ENCODE peak calls at places on chromosomes 11 and 22, in nine cellular contexts. One of them, this sample, is unnamed. For H3K4me1, the result is how much of the 10 kb centered on the place peaks cover.

GRCh38 chr22:20079745-20080444 is at the start of gene DGCR8:
- DNase-seq in GM23248: peak
- DNase-seq in MM.1S: peak
- DNase-seq in PC-3: peak
- DNase-seq in SK-N-SH: peak
- DNase-seq in HCT116: peak
- DNase-seq in OCI-LY7: peak
- DNase-seq in neural progenitor cell: peak
- DNase-seq in GM23338: peak
- DNase-seq in this sample: peak

GRCh38 chr22:44885806-44886360 is 123.9 kb downstream of the PHF21B start:
- DNase-seq in OCI-LY7: no peak
- DNase-seq in MM.1S: no peak
- DNase-seq in SK-N-SH: no peak
- DNase-seq in GM23338: no peak
- DNase-seq in HCT116: no peak
- DNase-seq in neural progenitor cell: no peak
- DNase-seq in GM23248: no peak
- DNase-seq in PC-3: no peak
- DNase-seq in this sample: no peak

GRCh38 chr11:66119348-66120133 is 49.5 kb downstream of the PACS1 start:
- DNase-seq in GM23248: peak
- DNase-seq in PC-3: peak
- DNase-seq in GM23338: peak
- DNase-seq in SK-N-SH: peak
- DNase-seq in MM.1S: no peak
- DNase-seq in HCT116: peak
- DNase-seq in neural progenitor cell: peak
- DNase-seq in OCI-LY7: no peak
- DNase-seq in this sample: peak

GRCh38 chr22:40053460-40053859 is 58.7 kb downstream of the FAM83F start:
- DNase-seq in GM23248: no peak
- DNase-seq in PC-3: no peak
- DNase-seq in GM23338: no peak
- DNase-seq in neural progenitor cell: no peak
- DNase-seq in SK-N-SH: no peak
- DNase-seq in OCI-LY7: no peak
- DNase-seq in HCT116: no peak
- DNase-seq in MM.1S: no peak
- DNase-seq in this sample: no peak

GRCh38 chr11:114147389-114148382 is 88.2 kb downstream of the ZBTB16 start:
- DNase-seq in GM23248: peak
- DNase-seq in HCT116: no peak
- DNase-seq in MM.1S: no peak
- DNase-seq in OCI-LY7: no peak
- DNase-seq in GM23338: no peak
- DNase-seq in neural progenitor cell: peak
- DNase-seq in PC-3: no peak
- DNase-seq in SK-N-SH: no peak
- DNase-seq in this sample: no peak

GRCh38 chr22:39174498-39175120 is 22.1 kb upstream of the CBX7 start:
- DNase-seq in SK-N-SH: peak
- DNase-seq in PC-3: peak
- DNase-seq in neural progenitor cell: peak
- DNase-seq in HCT116: peak
- DNase-seq in GM23248: peak
- DNase-seq in MM.1S: no peak
- DNase-seq in GM23338: peak
- DNase-seq in OCI-LY7: peak
- DNase-seq in this sample: peak

GRCh38 chr11:1384206-1384965 is 5.3 kb upstream of the BRSK2 start:
- DNase-seq in HCT116: no peak
- DNase-seq in SK-N-SH: no peak
- DNase-seq in MM.1S: no peak
- DNase-seq in neural progenitor cell: no peak
- DNase-seq in GM23248: peak
- DNase-seq in GM23338: no peak
- DNase-seq in PC-3: no peak
- DNase-seq in OCI-LY7: no peak
- DNase-seq in this sample: no peak

GRCh38 chr11:70540196-70540595 is 141.9 kb downstream of the CTTN start:
- DNase-seq in GM23248: no peak
- DNase-seq in neural progenitor cell: no peak
- DNase-seq in OCI-LY7: no peak
- DNase-seq in SK-N-SH: no peak
- DNase-seq in HCT116: no peak
- DNase-seq in MM.1S: no peak
- DNase-seq in PC-3: no peak
- DNase-seq in GM23338: no peak
- DNase-seq in this sample: no peak

GRCh38 chr11:112499153-112499907 is 238.7 kb upstream of the PLET1 start:
- DNase-seq in OCI-LY7: no peak
- DNase-seq in MM.1S: no peak
- DNase-seq in GM23248: no peak
- DNase-seq in PC-3: no peak
- DNase-seq in neural progenitor cell: peak
- DNase-seq in HCT116: no peak
- DNase-seq in GM23338: peak
- DNase-seq in SK-N-SH: no peak
- DNase-seq in this sample: no peak

GRCh38 chr11:20208622-20209090 is 48.4 kb upstream of the DBX1 start:
- DNase-seq in SK-N-SH: no peak
- DNase-seq in MM.1S: no peak
- DNase-seq in neural progenitor cell: peak
- DNase-seq in GM23248: no peak
- DNase-seq in PC-3: no peak
- DNase-seq in HCT116: no peak
- DNase-seq in GM23338: peak
- DNase-seq in OCI-LY7: no peak
- DNase-seq in this sample: no peak

GRCh38 chr11:119337581-119338317 is 2.9 kb downstream of the C1QTNF5 start:
- DNase-seq in PC-3: no peak
- DNase-seq in GM23338: peak
- DNase-seq in MM.1S: no peak
- DNase-seq in OCI-LY7: no peak
- DNase-seq in HCT116: no peak
- DNase-seq in SK-N-SH: peak
- DNase-seq in neural progenitor cell: peak
- DNase-seq in GM23248: peak
- DNase-seq in this sample: peak

GRCh38 chr11:44766112-44766971 is 39.6 kb downstream of the TSPAN18 start:
- DNase-seq in neural progenitor cell: no peak
- DNase-seq in HCT116: no peak
- DNase-seq in MM.1S: no peak
- DNase-seq in SK-N-SH: peak
- DNase-seq in OCI-LY7: no peak
- DNase-seq in PC-3: no peak
- DNase-seq in GM23338: peak
- DNase-seq in GM23248: peak
- DNase-seq in this sample: peak

GRCh38 chr22:37095113-37095512 is 14.4 kb downstream of the TMPRSS6 start:
- DNase-seq in GM23338: no peak
- DNase-seq in HCT116: no peak
- DNase-seq in MM.1S: no peak
- DNase-seq in GM23248: no peak
- DNase-seq in SK-N-SH: no peak
- DNase-seq in OCI-LY7: no peak
- DNase-seq in PC-3: no peak
- DNase-seq in neural progenitor cell: no peak
- DNase-seq in this sample: no peak

DNA sequence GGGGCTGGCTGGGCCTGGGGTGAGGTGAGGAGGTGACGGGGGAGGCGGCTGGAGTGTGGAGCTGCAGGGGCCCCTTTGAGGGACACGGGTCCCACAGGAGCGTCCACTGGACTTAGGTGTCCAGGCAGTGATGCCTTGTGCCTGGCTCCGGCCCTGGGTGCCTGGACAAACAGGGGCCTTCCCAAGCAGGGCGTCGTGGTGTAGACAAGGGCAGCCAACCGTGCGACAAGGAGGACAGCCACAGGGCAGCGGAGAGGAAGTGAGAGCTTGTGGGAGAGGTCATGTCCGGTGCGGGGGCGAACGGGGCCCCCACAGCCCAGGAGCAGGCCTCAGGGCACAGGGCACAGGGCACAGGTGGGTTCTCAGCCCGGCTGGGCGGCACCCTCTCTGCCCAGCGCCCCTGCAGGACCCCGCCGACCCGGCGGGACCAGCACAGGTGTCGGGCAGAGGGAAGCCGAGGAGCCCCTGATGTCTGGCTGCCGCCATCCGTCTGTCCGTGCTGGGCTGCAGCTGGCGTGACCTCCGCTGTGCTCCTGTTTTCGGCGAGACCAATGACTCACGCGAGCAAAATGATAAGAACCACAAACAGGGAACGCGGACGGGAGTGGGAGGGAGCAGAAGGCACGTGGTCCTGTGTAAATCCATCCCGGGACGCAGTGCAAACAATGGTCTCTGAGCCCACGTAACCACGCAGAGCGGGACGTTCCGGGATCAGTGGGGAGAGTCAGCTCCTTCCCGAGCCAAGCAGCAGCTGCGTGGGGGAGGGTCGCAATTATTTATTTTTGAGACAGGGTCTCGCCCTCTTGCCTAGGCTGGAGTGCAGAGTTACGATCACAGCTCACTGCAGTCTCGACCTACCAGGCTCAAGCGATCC is 49.1 kb upstream of the A4GALT start:
- DNase-seq in PC-3: no peak
- DNase-seq in MM.1S: no peak
- DNase-seq in SK-N-SH: no peak
- DNase-seq in HCT116: no peak
- DNase-seq in GM23338: no peak
- DNase-seq in GM23248: peak
- DNase-seq in OCI-LY7: peak
- DNase-seq in neural progenitor cell: peak
- DNase-seq in this sample: peak
- H3K4me2 ChIP-seq in PC-3: no peak
- H3K4me2 ChIP-seq in MM.1S: peak
- H3K4me2 ChIP-seq in SK-N-SH: no peak
- H3K4me2 ChIP-seq in HCT116: peak
- H3K4me2 ChIP-seq in GM23338: no peak
- H3K4me2 ChIP-seq in GM23248: no peak
- H3K4me2 ChIP-seq in OCI-LY7: peak
- H3K4me2 ChIP-seq in neural progenitor cell: no peak
- H3K4me2 ChIP-seq in this sample: peak

DNA sequence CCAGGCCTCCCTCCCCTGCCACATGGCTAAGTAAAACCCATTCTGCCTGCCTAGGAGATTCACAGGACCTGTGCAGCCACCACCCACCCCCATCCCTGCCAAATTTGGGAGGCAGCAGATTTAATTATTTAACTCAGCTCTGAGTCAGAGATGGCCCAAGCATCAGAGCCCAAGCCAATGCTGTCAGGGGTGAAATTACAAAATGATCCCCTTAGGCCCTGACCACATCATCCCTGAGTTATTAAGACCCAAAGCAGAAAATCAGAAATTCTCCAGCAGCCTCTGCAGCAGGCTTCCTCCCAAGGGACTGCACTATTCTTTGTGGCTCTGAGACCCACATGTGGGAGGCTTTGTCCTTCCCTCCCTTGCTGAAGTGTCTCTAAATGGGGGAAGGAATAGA is 52.8 kb upstream of the RRAS2 start:
- DNase-seq in SK-N-SH: no peak
- DNase-seq in OCI-LY7: no peak
- DNase-seq in neural progenitor cell: no peak
- DNase-seq in GM23248: peak
- DNase-seq in MM.1S: no peak
- DNase-seq in PC-3: peak
- DNase-seq in GM23338: no peak
- DNase-seq in HCT116: no peak
- DNase-seq in this sample: no peak
- H3K4me1 ChIP-seq in SK-N-SH: under half
- H3K4me1 ChIP-seq in OCI-LY7: under half
- H3K4me1 ChIP-seq in neural progenitor cell: under half
- H3K4me1 ChIP-seq in GM23248: half or more
- H3K4me1 ChIP-seq in MM.1S: under half
- H3K4me1 ChIP-seq in PC-3: half or more
- H3K4me1 ChIP-seq in GM23338: half or more
- H3K4me1 ChIP-seq in HCT116: under half
- H3K4me1 ChIP-seq in this sample: under half

GRCh38 chr11:34332524-34332923 is 25.3 kb downstream of the ABTB2 start:
- DNase-seq in GM23248: no peak
- DNase-seq in SK-N-SH: no peak
- DNase-seq in PC-3: peak
- DNase-seq in MM.1S: no peak
- DNase-seq in GM23338: peak
- DNase-seq in HCT116: no peak
- DNase-seq in OCI-LY7: no peak
- DNase-seq in neural progenitor cell: no peak
- DNase-seq in this sample: no peak
- TF ChIP-seq EZH2phosphoT487 in GM23248: no peak
- TF ChIP-seq EZH2phosphoT487 in SK-N-SH: no peak
- TF ChIP-seq EZH2phosphoT487 in PC-3: no peak
- TF ChIP-seq EZH2phosphoT487 in MM.1S: no peak
- TF ChIP-seq EZH2phosphoT487 in GM23338: no peak
- TF ChIP-seq EZH2phosphoT487 in HCT116: no peak
- TF ChIP-seq EZH2phosphoT487 in OCI-LY7: no peak
- TF ChIP-seq EZH2phosphoT487 in neural progenitor cell: no peak
- TF ChIP-seq EZH2phosphoT487 in this sample: no peak

GRCh38 chr22:22858559-22858937 is 29.1 kb upstream of the IGLL5 start:
- DNase-seq in PC-3: no peak
- DNase-seq in HCT116: no peak
- DNase-seq in GM23248: no peak
- DNase-seq in GM23338: no peak
- DNase-seq in MM.1S: no peak
- DNase-seq in OCI-LY7: no peak
- DNase-seq in SK-N-SH: no peak
- DNase-seq in neural progenitor cell: no peak
- DNase-seq in this sample: no peak
- H3K4me2 ChIP-seq in PC-3: no peak
- H3K4me2 ChIP-seq in HCT116: no peak
- H3K4me2 ChIP-seq in GM23248: no peak
- H3K4me2 ChIP-seq in GM23338: no peak
- H3K4me2 ChIP-seq in MM.1S: peak
- H3K4me2 ChIP-seq in OCI-LY7: peak
- H3K4me2 ChIP-seq in SK-N-SH: no peak
- H3K4me2 ChIP-seq in neural progenitor cell: no peak
- H3K4me2 ChIP-seq in this sample: no peak

DNA sequence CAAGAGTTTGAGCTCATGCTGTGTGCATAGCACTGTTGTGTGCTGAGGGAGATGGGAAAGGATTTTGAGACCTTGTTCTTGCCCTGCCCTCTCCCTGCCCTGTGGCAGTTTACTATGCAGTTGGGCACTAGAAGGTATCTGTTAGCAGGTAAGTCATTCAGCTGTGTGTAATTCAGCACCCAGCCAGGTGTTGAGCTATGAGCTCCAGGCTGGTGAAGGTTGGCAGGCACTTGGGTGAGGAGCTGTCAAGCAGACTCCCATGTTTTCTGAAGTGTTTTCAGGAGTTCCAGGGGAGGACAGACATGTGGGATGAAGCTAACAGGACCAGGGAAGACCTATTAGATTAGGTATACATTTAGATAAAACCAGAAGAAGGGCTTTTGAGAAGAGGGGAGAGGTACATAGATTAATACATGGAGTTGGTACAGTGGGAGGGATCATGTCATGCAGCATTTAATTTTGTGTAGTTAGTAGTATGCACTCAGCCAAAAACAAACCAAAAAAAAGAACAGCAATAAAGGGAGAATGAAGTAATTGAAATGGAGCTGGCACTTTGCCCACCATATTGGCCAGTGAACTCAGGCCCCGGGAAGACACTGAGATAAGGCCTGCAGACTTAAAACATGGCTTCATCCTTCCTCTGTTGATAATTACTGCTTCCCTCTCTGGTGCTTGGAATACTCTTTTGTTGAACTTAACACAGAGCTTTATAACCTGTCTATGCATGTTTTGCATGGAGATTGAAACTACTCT is 2.9 kb downstream of the PANX1 start:
- DNase-seq in neural progenitor cell: no peak
- DNase-seq in HCT116: no peak
- DNase-seq in OCI-LY7: no peak
- DNase-seq in PC-3: no peak
- DNase-seq in SK-N-SH: peak
- DNase-seq in GM23248: peak
- DNase-seq in GM23338: no peak
- DNase-seq in MM.1S: no peak
- DNase-seq in this sample: peak
- H3K4me1 ChIP-seq in neural progenitor cell: under half
- H3K4me1 ChIP-seq in HCT116: half or more
- H3K4me1 ChIP-seq in OCI-LY7: under half
- H3K4me1 ChIP-seq in PC-3: half or more
- H3K4me1 ChIP-seq in SK-N-SH: half or more
- H3K4me1 ChIP-seq in GM23248: half or more
- H3K4me1 ChIP-seq in GM23338: half or more
- H3K4me1 ChIP-seq in MM.1S: under half
- H3K4me1 ChIP-seq in this sample: under half

This sample was measured in hepatocyte.